ENCODE peak calls at places on chromosome 14, in five cellular contexts. X is retina; Q is activated effector memory CD4-positive, alpha-beta T cell treated with anti-CD3 and anti-CD28 coated beads, Interleukin-2, amount 50 U/mL, for 16 hours; R is posterior cingulate gyrus; B is AG20443. O is an unnamed sample.
A peak's percentile ranks its signal among the peaks of the same experiment; 100 is the strongest.

GRCh38 chr14:28102814-28103213 is 663.8 kb upstream of the FOXG1 start:
- DNase-seq in Q (no peak), B (no peak), R (no peak), X (no peak), O (no peak)

GRCh38 chr14:73785834-73786631 is 65.6 kb upstream of the PTGR2 start:
- DNase-seq in R (peak; percentile 48), X (peak; percentile 76), Q (peak; percentile 85), B (peak; percentile 72), O (peak; percentile 91)

GRCh38 chr14:94373708-94374107 is 14.7 kb downstream of the SERPINA1 start:
- DNase-seq in X (no peak), Q (peak; percentile 45), B (peak; percentile 97), R (no peak), O (peak; percentile 77)

GRCh38 chr14:77296155-77296554 is 24.5 kb downstream of the POMT2 start:
- DNase-seq in R (no peak), B (no peak), Q (no peak), X (no peak), O (no peak)

GRCh38 chr14:37034410-37035285 is 137.8 kb downstream of the SLC25A21 start:
- DNase-seq in R (no peak), X (no peak), B (peak; percentile 42), Q (no peak), O (peak; percentile 65)

GRCh38 chr14:103624860-103625259 is 4.2 kb upstream of the KLC1 start:
- DNase-seq in B (peak; percentile 90), R (no peak), Q (peak; percentile 72), X (no peak), O (peak; percentile 81)

GRCh38 chr14:86364634-86365033 is 834.7 kb downstream of the FLRT2 start:
- DNase-seq in Q (no peak), B (no peak), R (no peak), X (no peak), O (no peak)

GRCh38 chr14:105447651-105448640 is 26.7 kb upstream of the CRIP2 start:
- DNase-seq in X (no peak), Q (no peak), B (no peak), R (no peak), O (no peak)

GRCh38 chr14:43252866-43253265 is 1254.2 kb downstream of the FSCB start:
- DNase-seq in X (no peak), Q (no peak), B (no peak), R (no peak), O (no peak)

GRCh38 chr14:22264759-22265158 is 324.3 kb downstream of the DAD1 start:
- DNase-seq in Q (no peak), B (no peak), R (no peak), X (no peak), O (no peak)

GRCh38 chr14:61042220-61042619 is 61.2 kb downstream of the SLC38A6 start:
- DNase-seq in X (no peak), B (no peak), Q (no peak), R (no peak), O (no peak)

O was measured in foreskin fibroblast.